ENCODE peak calls at places on chromosome 22, in eight cellular contexts. S, I, R, H, P, X, E and F are unnamed samples.
A peak's percentile ranks its signal among the peaks of the same experiment; 100 is the strongest.

GRCh38 chr22:39144101-39144815 is 8.2 kb downstream of the CBX7 start:
- DNase-seq in S (peak; percentile 63), I (peak; percentile 65), R (no peak), H (peak; percentile 69), P (peak; percentile 73), X (peak; percentile 81), E (peak; percentile 80), F (peak; percentile 77)

GRCh38 chr22:24507742-24508141 is 12.6 kb downstream of the UPB1 start:
- DNase-seq in S (no peak), I (peak; percentile 6), R (no peak), H (no peak), P (no peak), X (no peak), E (no peak), F (no peak)

GRCh38 chr22:46726066-46726985 is 11.7 kb downstream of the CERK start:
- DNase-seq in S (no peak), I (no peak), R (no peak), H (no peak), P (no peak), X (peak; percentile 44), E (no peak), F (no peak)

GRCh38 chr22:33504941-33505647 is 415.2 kb downstream of the LARGE1 start:
- DNase-seq in S (no peak), I (no peak), R (no peak), H (no peak), P (no peak), X (no peak), E (no peak), F (no peak)

GRCh38 chr22:46149998-46150549 is at the start of gene PPARA:
- DNase-seq in S (peak; percentile 90), I (peak; percentile 95), R (peak; percentile 43), H (peak; percentile 76), P (peak; percentile 87), X (peak; percentile 95), E (peak; percentile 99), F (peak; percentile 87)

GRCh38 chr22:46450931-46451660 is 86.3 kb downstream of the CELSR1 start:
- DNase-seq in S (no peak), I (no peak), R (no peak), H (no peak), P (peak; percentile 11), X (peak; percentile 14), E (no peak), F (no peak)

GRCh38 chr22:28296452-28296851 is 377.4 kb upstream of the PITPNB start:
- DNase-seq in S (no peak), I (no peak), R (no peak), H (no peak), P (no peak), X (no peak), E (no peak), F (no peak)

GRCh38 chr22:41177626-41178424 is 27.3 kb upstream of the L3MBTL2 start:
- DNase-seq in S (no peak), I (no peak), R (no peak), H (no peak), P (no peak), X (no peak), E (no peak), F (no peak)

GRCh38 chr22:17922925-17923898 is 101.1 kb downstream of the MICAL3 start:
- DNase-seq in S (no peak), I (peak; percentile 61), R (peak; percentile 35), H (no peak), P (peak; percentile 56), X (no peak), E (no peak), F (no peak)